ENCODE peak calls at places on chromosomes 16 and 17, in four cellular contexts. One of them, this sample, is unnamed.

GRCh38 chr17:45200701-45201100 is 21.0 kb upstream of the FMNL1 start:
- DNase-seq in T-cell: no peak
- DNase-seq in EL: no peak
- DNase-seq in NCI-H2171 treated with DMSO at 0.1 percent for 48 hours: no peak
- DNase-seq in this sample: no peak

GRCh38 chr16:19853973-19854876 is 30.4 kb downstream of the GPRC5B start:
- DNase-seq in EL: no peak
- DNase-seq in NCI-H2171 treated with DMSO at 0.1 percent for 48 hours: no peak
- DNase-seq in T-cell: no peak
- DNase-seq in this sample: no peak

GRCh38 chr17:47324224-47325020 is 667 bp downstream of the EFCAB13 start:
- DNase-seq in EL: peak; percentile 67
- DNase-seq in T-cell: peak; percentile 66
- DNase-seq in NCI-H2171 treated with DMSO at 0.1 percent for 48 hours: peak; percentile 25
- DNase-seq in this sample: peak; percentile 62

GRCh38 chr17:27946521-27946920 is 53.4 kb upstream of the LYRM9 start:
- DNase-seq in NCI-H2171 treated with DMSO at 0.1 percent for 48 hours: no peak
- DNase-seq in T-cell: no peak
- DNase-seq in EL: no peak
- DNase-seq in this sample: no peak

GRCh38 chr16:84916156-84916555 is 95.2 kb downstream of the ZDHHC7 start:
- DNase-seq in T-cell: no peak
- DNase-seq in EL: no peak
- DNase-seq in NCI-H2171 treated with DMSO at 0.1 percent for 48 hours: peak; percentile 44
- DNase-seq in this sample: no peak

GRCh38 chr17:3723556-3724372 is at the start of gene HASPIN:
- DNase-seq in NCI-H2171 treated with DMSO at 0.1 percent for 48 hours: peak; percentile 89
- DNase-seq in T-cell: peak; percentile 88
- DNase-seq in EL: peak; percentile 90
- DNase-seq in this sample: peak; percentile 89

GRCh38 chr17:39104046-39104445 is 47.4 kb downstream of the PLXDC1 start:
- DNase-seq in EL: peak; percentile 51
- DNase-seq in NCI-H2171 treated with DMSO at 0.1 percent for 48 hours: no peak
- DNase-seq in T-cell: no peak
- DNase-seq in this sample: peak; percentile 79

GRCh38 chr16:84504420-84505248 is at the start of gene MEAK7:
- DNase-seq in T-cell: peak; percentile 98
- DNase-seq in EL: peak; percentile 99
- DNase-seq in NCI-H2171 treated with DMSO at 0.1 percent for 48 hours: peak; percentile 92
- DNase-seq in this sample: peak; percentile 98

GRCh38 chr17:79830303-79830702 is 8.9 kb downstream of the CBX4 start:
- DNase-seq in T-cell: no peak
- DNase-seq in EL: no peak
- DNase-seq in NCI-H2171 treated with DMSO at 0.1 percent for 48 hours: no peak
- DNase-seq in this sample: no peak

GRCh38 chr17:68608515-68609130 is 7.5 kb upstream of the FAM20A start:
- DNase-seq in T-cell: no peak
- DNase-seq in EL: no peak
- DNase-seq in NCI-H2171 treated with DMSO at 0.1 percent for 48 hours: no peak
- DNase-seq in this sample: no peak

GRCh38 chr17:35433075-35433894 is 985 bp upstream of the SLFN12 start:
- DNase-seq in T-cell: peak; percentile 40
- DNase-seq in EL: peak; percentile 100
- DNase-seq in NCI-H2171 treated with DMSO at 0.1 percent for 48 hours: no peak
- DNase-seq in this sample: peak; percentile 100

GRCh38 chr17:47733414-47734288 is 615 bp downstream of the TBX21 start:
- DNase-seq in EL: no peak
- DNase-seq in NCI-H2171 treated with DMSO at 0.1 percent for 48 hours: no peak
- DNase-seq in T-cell: no peak
- DNase-seq in this sample: no peak